ENCODE peak calls at places on chromosome 11, in ten cellular contexts. W, Y, E, A, I, V, G, U, D and N are unnamed samples.

GRCh38 chr11:117931971-117932370 is 2.8 kb upstream of the TMPRSS13 start:
- DNase-seq in A (peak), U (peak), V (no peak), I (no peak), Y (no peak), G (no peak), E (no peak), D (peak), W (no peak), N (no peak)

GRCh38 chr11:117996058-117996457 is 9.9 kb downstream of the IL10RA start:
- DNase-seq in E (no peak), U (no peak), I (no peak), D (no peak), W (no peak), Y (no peak), A (no peak), V (no peak), G (no peak), N (no peak)

GRCh38 chr11:3841426-3842304 is 906 bp upstream of the RHOG start:
- DNase-seq in Y (peak), A (peak), U (no peak), V (peak), E (peak), W (peak), G (peak), I (peak), D (peak), N (peak)

GRCh38 chr11:94194712-94195111 is 66.1 kb downstream of the PANX1 start:
- DNase-seq in I (no peak), V (no peak), E (no peak), G (no peak), W (no peak), Y (no peak), A (peak), D (no peak), U (no peak), N (no peak)

GRCh38 chr11:68855205-68855978 is 13.7 kb upstream of the CPT1A start:
- DNase-seq in V (no peak), W (no peak), D (peak), Y (peak), I (peak), G (no peak), E (peak), U (peak), A (no peak), N (peak)

GRCh38 chr11:102384419-102385052 is 37.5 kb downstream of the BIRC2 start:
- DNase-seq in W (no peak), Y (no peak), E (no peak), V (no peak), I (no peak), U (no peak), D (no peak), G (no peak), A (no peak), N (no peak)

GRCh38 chr11:33965032-33965431 is 73.2 kb upstream of the LMO2 start:
- DNase-seq in A (no peak), D (no peak), Y (no peak), W (no peak), I (no peak), V (no peak), E (no peak), G (no peak), U (no peak), N (no peak)

GRCh38 chr11:2660357-2660939 is 39.3 kb downstream of the KCNQ1OT1 start:
- DNase-seq in Y (no peak), I (no peak), G (no peak), D (no peak), V (no peak), U (no peak), E (no peak), W (no peak), A (no peak), N (no peak)

GRCh38 chr11:123434262-123434661 is 4.2 kb downstream of the GRAMD1B start:
- DNase-seq in I (peak), W (no peak), U (no peak), E (peak), Y (no peak), D (peak), V (peak), G (no peak), A (peak), N (peak)

GRCh38 chr11:66937334-66937733 is 20.8 kb downstream of the PC start:
- DNase-seq in D (no peak), I (no peak), A (no peak), U (no peak), W (no peak), Y (no peak), E (no peak), V (no peak), G (no peak), N (no peak)

GRCh38 chr11:38315151-38315550 is 1717.1 kb upstream of the RAG2 start:
- DNase-seq in D (no peak), A (peak), G (no peak), Y (no peak), V (no peak), E (no peak), W (no peak), I (no peak), U (no peak), N (no peak)

GRCh38 chr11:35619754-35620640 is 1.7 kb downstream of the FJX1 start:
- DNase-seq in U (peak), G (peak), E (no peak), W (no peak), A (peak), I (peak), Y (peak), V (no peak), D (peak), N (peak)